ENCODE peak calls at places on chromosome 19, in eight cellular contexts. G is fibroblast of lung, U is heart left ventricle, L is HFFc6, I is fibroblast of mammary gland, B is AG10803, J is GM13977, K is GM23338. X is an unnamed sample.

GRCh38 chr19:15304140-15304705 is 28.1 kb downstream of the BRD4 start:
- DNase-seq in G (peak; percentile 49), U (peak; percentile 77), L (peak; percentile 24), I (peak; percentile 62), B (peak; percentile 47), J (no peak), K (no peak), X (no peak)

GRCh38 chr19:43534811-43535761 is 2.1 kb downstream of the ZNF575 start:
- DNase-seq in G (peak; percentile 61), U (peak; percentile 79), L (peak; percentile 19), I (peak; percentile 60), B (peak; percentile 52), J (no peak), K (peak; percentile 95), X (peak; percentile 46)

GRCh38 chr19:42228640-42229039 is 8.5 kb downstream of the ZNF526 start:
- DNase-seq in G (no peak), U (no peak), L (no peak), I (no peak), B (no peak), J (no peak), K (no peak), X (no peak)

GRCh38 chr19:39539519-39540332 is at the start of gene EID2:
- DNase-seq in G (peak; percentile 89), U (peak; percentile 96), L (peak; percentile 91), I (peak; percentile 92), B (peak; percentile 94), J (peak; percentile 97), K (peak; percentile 93), X (peak; percentile 87)

GRCh38 chr19:15400521-15401396 is 18.0 kb downstream of the AKAP8L start:
- DNase-seq in G (no peak), U (no peak), L (no peak), I (no peak), B (no peak), J (no peak), K (no peak), X (no peak)

GRCh38 chr19:33292595-33293254 is 9.6 kb downstream of the CEBPA start:
- DNase-seq in G (no peak), U (peak; percentile 61), L (peak; percentile 42), I (peak; percentile 33), B (peak; percentile 66), J (no peak), K (no peak), X (no peak)

GRCh38 chr19:1104452-1105216 is 840 bp downstream of the GPX4 start:
- DNase-seq in G (peak; percentile 67), U (peak; percentile 72), L (peak; percentile 58), I (peak; percentile 76), B (peak; percentile 59), J (peak; percentile 94), K (peak; percentile 87), X (no peak)

GRCh38 chr19:38223617-38224013 is 407 bp downstream of the DPF1 start:
- DNase-seq in G (no peak), U (no peak), L (no peak), I (no peak), B (no peak), J (no peak), K (no peak), X (no peak)

GRCh38 chr19:18089726-18090125 is 3.0 kb upstream of the IL12RB1 start:
- DNase-seq in G (no peak), U (no peak), L (no peak), I (no peak), B (no peak), J (no peak), K (no peak), X (no peak)

GRCh38 chr19:55158848-55159793 is 1.6 kb upstream of the TNNI3 start:
- DNase-seq in G (no peak), U (peak; percentile 92), L (no peak), I (peak; percentile 61), B (no peak), J (no peak), K (no peak), X (no peak)

GRCh38 chr19:41133260-41133659 is 19.0 kb downstream of the CYP2F1 start:
- DNase-seq in G (no peak), U (no peak), L (no peak), I (no peak), B (no peak), J (no peak), K (no peak), X (no peak)

GRCh38 chr19:39046037-39046821 is 13.9 kb upstream of the FBXO27 start:
- DNase-seq in G (no peak), U (no peak), L (no peak), I (no peak), B (no peak), J (no peak), K (peak; percentile 41), X (no peak)

GRCh38 chr19:24033962-24034342 is 53.0 kb upstream of the ZNF254 start:
- DNase-seq in G (peak; percentile 71), U (peak; percentile 56), L (peak; percentile 64), I (peak; percentile 72), B (peak; percentile 65), J (peak; percentile 48), K (peak; percentile 50), X (peak; percentile 27)

GRCh38 chr19:11373166-11373884 is 1.1 kb upstream of the SWSAP1 start:
- DNase-seq in G (peak; percentile 36), U (no peak), L (peak; percentile 5), I (no peak), B (peak; percentile 6), J (no peak), K (peak; percentile 84), X (no peak)

GRCh38 chr19:9885077-9885552 is 50.0 kb downstream of the PIN1 start:
- DNase-seq in G (peak; percentile 23), U (peak; percentile 44), L (peak; percentile 10), I (peak; percentile 70), B (peak; percentile 39), J (no peak), K (peak; percentile 56), X (no peak)

GRCh38 chr19:36573020-36573947 is at the start of gene ZNF529:
- DNase-seq in G (peak; percentile 90), U (peak; percentile 91), L (peak; percentile 82), I (peak; percentile 88), B (peak; percentile 84), J (peak; percentile 92), K (peak; percentile 98), X (peak; percentile 66)

GRCh38 chr19:32339988-32340874 is 5.2 kb upstream of the ZNF507 start:
- DNase-seq in G (peak; percentile 17), U (peak; percentile 80), L (peak; percentile 34), I (peak; percentile 47), B (peak; percentile 41), J (peak; percentile 61), K (peak; percentile 71), X (peak; percentile 9)

GRCh38 chr19:45348367-45349125 is 8.0 kb downstream of the KLC3 start:
- DNase-seq in G (no peak), U (no peak), L (no peak), I (no peak), B (no peak), J (no peak), K (no peak), X (no peak)

GRCh38 chr19:54430306-54431254 is 15.3 kb downstream of the TTYH1 start:
- DNase-seq in G (no peak), U (no peak), L (no peak), I (no peak), B (no peak), J (peak; percentile 82), K (peak; percentile 83), X (no peak)

GRCh38 chr19:6412111-6412999 is 12.3 kb downstream of the KHSRP start:
- DNase-seq in G (no peak), U (no peak), L (no peak), I (no peak), B (no peak), J (peak; percentile 68), K (peak; percentile 91), X (no peak)

GRCh38 chr19:49613374-49613773 is 22.4 kb downstream of the PRR12 start:
- DNase-seq in G (no peak), U (no peak), L (peak; percentile 23), I (peak; percentile 72), B (no peak), J (no peak), K (no peak), X (no peak)

GRCh38 chr19:39131255-39131755 is 5.7 kb downstream of the PAK4 start:
- DNase-seq in G (peak; percentile 30), U (peak; percentile 84), L (no peak), I (peak; percentile 22), B (no peak), J (no peak), K (no peak), X (no peak)

GRCh38 chr19:11227201-11227886 is 12.1 kb upstream of the ANGPTL8 start:
- DNase-seq in G (no peak), U (no peak), L (no peak), I (no peak), B (no peak), J (no peak), K (peak; percentile 95), X (no peak)

GRCh38 chr19:36409841-36410240 is 8.6 kb downstream of the ZFP82 start:
- DNase-seq in G (peak; percentile 73), U (no peak), L (no peak), I (no peak), B (no peak), J (no peak), K (no peak), X (no peak)

GRCh38 chr19:31527443-31527842 is 178.2 kb upstream of the TSHZ3 start:
- DNase-seq in G (no peak), U (no peak), L (no peak), I (no peak), B (no peak), J (no peak), K (no peak), X (no peak)

GRCh38 chr19:51560339-51560738 is 10.7 kb upstream of the ZNF175 start:
- DNase-seq in G (no peak), U (no peak), L (no peak), I (no peak), B (no peak), J (no peak), K (peak; percentile 42), X (no peak)
- TF ChIP-seq CTCF in G (no peak), U (no peak), L (no peak), I (no peak), B (no peak), J (no peak), K (no peak), X (no peak)

GRCh38 chr19:4580021-4580901 is 20.8 kb upstream of the SEMA6B start:
- DNase-seq in G (no peak), U (no peak), L (no peak), I (no peak), B (no peak), J (no peak), K (peak; percentile 89), X (no peak)
- TF ChIP-seq CTCF in G (no peak), U (no peak), L (peak; percentile 45), I (no peak), B (no peak), J (no peak), K (peak; percentile 62), X (peak; percentile 34)

GRCh38 chr19:48090281-48090802 is 20.3 kb downstream of the PLA2G4C start:
- DNase-seq in G (no peak), U (no peak), L (peak; percentile 91), I (no peak), B (peak; percentile 80), J (no peak), K (no peak), X (no peak)
- TF ChIP-seq CTCF in G (no peak), U (no peak), L (no peak), I (no peak), B (no peak), J (no peak), K (no peak), X (no peak)

DNA sequence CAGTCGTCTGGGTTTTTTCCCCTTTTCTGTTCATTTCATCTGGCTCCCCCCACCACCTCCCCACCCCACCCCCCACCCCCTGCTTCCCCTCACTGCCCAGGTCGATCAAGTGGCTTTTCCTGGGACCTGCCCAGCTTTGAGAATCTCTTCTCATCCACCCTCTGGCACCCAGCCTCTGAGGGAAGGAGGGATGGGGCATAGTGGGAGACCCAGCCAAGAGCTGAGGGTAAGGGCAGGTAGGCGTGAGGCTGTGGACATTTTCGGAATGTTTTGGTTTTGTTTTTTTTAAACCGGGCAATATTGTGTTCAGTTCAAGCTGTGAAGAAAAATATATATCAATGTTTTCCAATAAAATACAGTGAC is 9.3 kb downstream of the CALM3 start:
- DNase-seq in G (no peak), U (peak; percentile 18), L (no peak), I (no peak), B (no peak), J (peak; percentile 1), K (no peak), X (no peak)
- TF ChIP-seq CTCF in G (no peak), U (no peak), L (no peak), I (no peak), B (no peak), J (no peak), K (no peak), X (no peak)